ENCODE peak calls at places on chromosome 13, in six cellular contexts. One of them, this sample, is unnamed. For H3K4me1, the result is how much of the 10 kb centered on the place peaks cover.

GRCh38 chr13:33229446-33230177 is 55.9 kb downstream of the STARD13 start:
- DNase-seq in HepG2: peak
- DNase-seq in tibial nerve: peak
- DNase-seq in stomach: no peak
- DNase-seq in sigmoid colon: no peak
- DNase-seq in suprapubic skin: no peak
- DNase-seq in this sample: no peak

GRCh38 chr13:105232403-105232802 is 1303.1 kb downstream of the EFNB2 start:
- DNase-seq in stomach: no peak
- DNase-seq in sigmoid colon: no peak
- DNase-seq in suprapubic skin: no peak
- DNase-seq in HepG2: no peak
- DNase-seq in tibial nerve: no peak
- DNase-seq in this sample: no peak

GRCh38 chr13:112368883-112369282 is 7.3 kb upstream of the SPACA7 start:
- DNase-seq in stomach: no peak
- DNase-seq in tibial nerve: no peak
- DNase-seq in suprapubic skin: no peak
- DNase-seq in sigmoid colon: no peak
- DNase-seq in HepG2: no peak
- DNase-seq in this sample: no peak

GRCh38 chr13:97004096-97004876 is 10.0 kb upstream of the OXGR1 start:
- DNase-seq in tibial nerve: no peak
- DNase-seq in stomach: no peak
- DNase-seq in HepG2: peak
- DNase-seq in sigmoid colon: no peak
- DNase-seq in suprapubic skin: no peak
- DNase-seq in this sample: no peak

GRCh38 chr13:26342898-26343297 is 89.0 kb downstream of the CDK8 start:
- DNase-seq in HepG2: no peak
- DNase-seq in stomach: no peak
- DNase-seq in tibial nerve: no peak
- DNase-seq in suprapubic skin: no peak
- DNase-seq in sigmoid colon: no peak
- DNase-seq in this sample: no peak

GRCh38 chr13:24141333-24141910 is 19.1 kb upstream of the SPATA13 start:
- DNase-seq in tibial nerve: no peak
- DNase-seq in suprapubic skin: no peak
- DNase-seq in HepG2: no peak
- DNase-seq in stomach: no peak
- DNase-seq in sigmoid colon: no peak
- DNase-seq in this sample: no peak

GRCh38 chr13:26602783-26603182 is 45.3 kb downstream of the WASF3 start:
- DNase-seq in stomach: no peak
- DNase-seq in sigmoid colon: no peak
- DNase-seq in HepG2: no peak
- DNase-seq in tibial nerve: no peak
- DNase-seq in suprapubic skin: no peak
- DNase-seq in this sample: no peak

GRCh38 chr13:56015919-56016318 is 1124.8 kb upstream of the PRR20A start:
- DNase-seq in HepG2: no peak
- DNase-seq in stomach: no peak
- DNase-seq in tibial nerve: no peak
- DNase-seq in suprapubic skin: no peak
- DNase-seq in sigmoid colon: no peak
- DNase-seq in this sample: no peak

GRCh38 chr13:33204130-33204927 is 81.2 kb downstream of the STARD13 start:
- DNase-seq in sigmoid colon: peak
- DNase-seq in HepG2: no peak
- DNase-seq in suprapubic skin: peak
- DNase-seq in tibial nerve: peak
- DNase-seq in stomach: peak
- DNase-seq in this sample: peak

GRCh38 chr13:62643007-62643483 is 1227.4 kb upstream of the PCDH20 start:
- DNase-seq in sigmoid colon: no peak
- DNase-seq in suprapubic skin: no peak
- DNase-seq in tibial nerve: no peak
- DNase-seq in stomach: no peak
- DNase-seq in HepG2: peak
- DNase-seq in this sample: no peak

GRCh38 chr13:49220856-49221614 is 897 bp downstream of the MLNR start:
- DNase-seq in suprapubic skin: no peak
- DNase-seq in sigmoid colon: no peak
- DNase-seq in HepG2: no peak
- DNase-seq in tibial nerve: no peak
- DNase-seq in stomach: no peak
- DNase-seq in this sample: no peak

GRCh38 chr13:38866649-38867048 is 124.0 kb downstream of the STOML3 start:
- DNase-seq in HepG2: peak
- DNase-seq in stomach: no peak
- DNase-seq in sigmoid colon: no peak
- DNase-seq in suprapubic skin: no peak
- DNase-seq in tibial nerve: no peak
- DNase-seq in this sample: no peak

GRCh38 chr13:26985285-26985878 is 186.2 kb downstream of the USP12 start:
- DNase-seq in sigmoid colon: peak
- DNase-seq in tibial nerve: peak
- DNase-seq in HepG2: peak
- DNase-seq in stomach: peak
- DNase-seq in suprapubic skin: no peak
- DNase-seq in this sample: peak

GRCh38 chr13:28530729-28531194 is 35.8 kb upstream of the FLT1 start:
- DNase-seq in HepG2: no peak
- DNase-seq in tibial nerve: no peak
- DNase-seq in stomach: no peak
- DNase-seq in suprapubic skin: no peak
- DNase-seq in sigmoid colon: no peak
- DNase-seq in this sample: no peak

GRCh38 chr13:23433171-23434153 is at the start of gene SACS:
- DNase-seq in suprapubic skin: no peak
- DNase-seq in sigmoid colon: peak
- DNase-seq in HepG2: no peak
- DNase-seq in tibial nerve: no peak
- DNase-seq in stomach: no peak
- DNase-seq in this sample: no peak

GRCh38 chr13:93226065-93226622 is 463 bp upstream of the GPC6 start:
- DNase-seq in tibial nerve: no peak
- DNase-seq in stomach: no peak
- DNase-seq in HepG2: peak
- DNase-seq in suprapubic skin: no peak
- DNase-seq in sigmoid colon: no peak
- DNase-seq in this sample: no peak

GRCh38 chr13:76783798-76784197 is 102.4 kb downstream of the KCTD12 start:
- DNase-seq in stomach: no peak
- DNase-seq in HepG2: no peak
- DNase-seq in sigmoid colon: no peak
- DNase-seq in suprapubic skin: no peak
- DNase-seq in tibial nerve: no peak
- DNase-seq in this sample: no peak

GRCh38 chr13:39847336-39847735 is 191.9 kb downstream of the COG6 start:
- DNase-seq in HepG2: no peak
- DNase-seq in suprapubic skin: no peak
- DNase-seq in tibial nerve: no peak
- DNase-seq in stomach: no peak
- DNase-seq in sigmoid colon: no peak
- DNase-seq in this sample: no peak

GRCh38 chr13:21872795-21873194 is 201.9 kb downstream of the FGF9 start:
- DNase-seq in suprapubic skin: no peak
- DNase-seq in HepG2: no peak
- DNase-seq in tibial nerve: no peak
- DNase-seq in sigmoid colon: no peak
- DNase-seq in stomach: no peak
- DNase-seq in this sample: no peak

GRCh38 chr13:20362642-20363041 is 130.5 kb upstream of the GJB6 start:
- DNase-seq in suprapubic skin: no peak
- DNase-seq in stomach: no peak
- DNase-seq in sigmoid colon: no peak
- DNase-seq in tibial nerve: no peak
- DNase-seq in HepG2: no peak
- DNase-seq in this sample: no peak

GRCh38 chr13:95385808-95386207 is 84.6 kb upstream of the ABCC4 start:
- DNase-seq in HepG2: no peak
- DNase-seq in suprapubic skin: no peak
- DNase-seq in stomach: no peak
- DNase-seq in tibial nerve: no peak
- DNase-seq in sigmoid colon: peak
- DNase-seq in this sample: no peak

GRCh38 chr13:99086149-99086868 is 108.4 kb upstream of the DOCK9 start:
- DNase-seq in stomach: peak
- DNase-seq in suprapubic skin: no peak
- DNase-seq in sigmoid colon: peak
- DNase-seq in tibial nerve: peak
- DNase-seq in HepG2: no peak
- DNase-seq in this sample: peak

GRCh38 chr13:21735621-21736401 is 64.9 kb downstream of the FGF9 start:
- DNase-seq in stomach: no peak
- DNase-seq in HepG2: no peak
- DNase-seq in suprapubic skin: no peak
- DNase-seq in tibial nerve: no peak
- DNase-seq in sigmoid colon: no peak
- DNase-seq in this sample: peak

GRCh38 chr13:28402057-28402381 is 92.9 kb downstream of the FLT1 start:
- DNase-seq in HepG2: no peak
- DNase-seq in sigmoid colon: no peak
- DNase-seq in stomach: no peak
- DNase-seq in suprapubic skin: no peak
- DNase-seq in tibial nerve: no peak
- DNase-seq in this sample: no peak

GRCh38 chr13:37868691-37869505 is 674 bp downstream of the TRPC4 start:
- DNase-seq in stomach: no peak
- DNase-seq in HepG2: no peak
- DNase-seq in sigmoid colon: no peak
- DNase-seq in tibial nerve: no peak
- DNase-seq in suprapubic skin: no peak
- DNase-seq in this sample: no peak

GRCh38 chr13:32031815-32032345 is 306 bp downstream of the FRY start:
- DNase-seq in sigmoid colon: no peak
- DNase-seq in HepG2: no peak
- DNase-seq in suprapubic skin: no peak
- DNase-seq in stomach: no peak
- DNase-seq in tibial nerve: no peak
- DNase-seq in this sample: no peak

DNA sequence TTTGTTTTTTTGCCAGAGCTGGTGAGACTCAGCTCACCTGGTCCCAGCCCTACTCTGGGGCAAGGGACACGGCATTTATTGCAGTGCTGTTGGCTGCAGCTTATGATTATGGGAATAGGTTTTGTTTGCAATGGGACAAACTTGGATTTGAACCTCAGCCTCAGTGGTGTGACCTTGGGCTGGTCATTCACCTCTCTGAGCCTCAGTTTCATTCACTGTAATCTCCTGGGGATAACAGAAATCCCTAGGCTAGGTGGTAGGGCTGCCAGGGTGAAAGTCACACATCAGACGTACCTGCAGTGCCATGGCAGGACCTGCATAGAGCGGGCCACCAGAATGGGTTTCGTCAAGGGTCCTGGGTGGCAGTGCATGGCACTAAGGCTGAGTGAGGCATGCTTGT is 73.7 kb upstream of the MEDAG start:
- DNase-seq in tibial nerve: no peak
- DNase-seq in suprapubic skin: no peak
- DNase-seq in HepG2: no peak
- DNase-seq in stomach: no peak
- DNase-seq in sigmoid colon: no peak
- DNase-seq in this sample: no peak
- H3K27ac ChIP-seq in tibial nerve: no peak
- H3K27ac ChIP-seq in suprapubic skin: no peak
- H3K27ac ChIP-seq in HepG2: peak
- H3K27ac ChIP-seq in stomach: no peak
- H3K27ac ChIP-seq in sigmoid colon: no peak
- H3K27ac ChIP-seq in this sample: no peak

DNA sequence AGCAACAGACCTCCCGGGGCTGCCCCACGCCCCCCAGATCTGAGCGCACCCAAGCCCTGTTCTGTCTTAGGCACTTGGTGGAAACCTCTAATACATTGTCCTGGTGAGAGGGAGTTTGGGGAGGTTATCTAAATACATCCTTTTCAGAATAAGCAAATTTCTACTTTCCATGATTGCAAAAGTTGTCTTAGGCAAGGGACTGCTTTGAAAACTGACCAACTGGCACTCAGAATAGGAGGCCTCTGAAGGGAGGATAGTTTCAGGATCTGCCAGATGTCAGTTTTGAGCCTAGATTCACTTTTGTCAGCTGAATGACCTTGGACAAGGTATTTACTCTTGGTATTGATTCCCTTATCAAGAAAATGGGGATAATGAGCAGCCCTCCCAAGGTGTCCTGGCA is 11.8 kb downstream of the SERP2 start:
- DNase-seq in suprapubic skin: no peak
- DNase-seq in tibial nerve: no peak
- DNase-seq in sigmoid colon: no peak
- DNase-seq in HepG2: no peak
- DNase-seq in stomach: no peak
- DNase-seq in this sample: no peak
- H3K4me1 ChIP-seq in suprapubic skin: under half
- H3K4me1 ChIP-seq in tibial nerve: under half
- H3K4me1 ChIP-seq in sigmoid colon: under half
- H3K4me1 ChIP-seq in HepG2: under half
- H3K4me1 ChIP-seq in stomach: under half
- H3K4me1 ChIP-seq in this sample: under half

DNA sequence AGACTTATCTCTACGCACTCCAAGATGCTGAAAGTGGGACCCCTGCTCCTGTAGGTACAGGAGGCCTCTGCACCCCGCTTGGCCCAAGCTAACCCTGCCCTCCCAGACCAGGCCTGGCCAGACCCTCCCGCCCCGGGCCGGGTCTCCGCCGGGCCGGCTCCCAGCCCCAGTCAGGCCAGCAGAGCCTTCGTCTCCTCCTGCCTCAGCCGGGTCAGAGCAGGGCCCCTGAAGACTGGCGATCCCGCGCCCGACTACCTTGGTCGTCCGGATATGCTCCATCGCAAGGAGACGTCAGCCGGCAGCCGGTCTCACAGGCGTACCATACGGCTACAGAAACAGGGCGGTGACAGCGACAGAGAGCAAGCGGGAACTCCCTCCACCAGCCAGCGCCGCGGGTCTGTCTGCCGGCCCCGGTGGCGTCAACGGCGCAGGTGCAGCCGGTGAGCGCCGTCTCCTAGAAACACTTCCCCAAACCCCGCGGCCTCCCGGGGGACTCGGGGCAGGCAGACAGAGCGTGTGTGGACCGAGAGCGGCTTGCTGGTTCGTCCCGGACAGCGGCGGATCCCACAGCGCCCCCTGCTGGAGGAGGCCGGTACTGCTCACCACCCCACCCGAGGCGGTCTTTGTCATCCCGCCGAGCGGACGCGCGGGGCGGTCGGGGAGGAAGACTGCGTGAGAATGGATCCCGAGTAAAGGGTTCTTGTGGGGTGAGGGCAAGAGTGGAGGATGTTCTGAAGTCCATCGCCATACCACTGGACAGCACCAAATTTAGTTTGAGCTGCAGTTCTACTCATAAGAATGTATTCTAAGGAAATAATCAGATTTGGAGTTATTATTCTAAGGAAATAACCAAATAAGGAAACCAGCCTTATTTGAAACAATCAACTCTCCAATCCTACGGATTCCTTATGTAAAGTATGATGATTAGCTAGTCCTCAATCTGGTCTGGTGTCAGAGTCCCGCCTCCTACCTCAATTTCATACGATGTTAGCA is at the start of gene MTMR6:
- DNase-seq in HepG2: peak
- DNase-seq in tibial nerve: peak
- DNase-seq in sigmoid colon: peak
- DNase-seq in stomach: peak
- DNase-seq in suprapubic skin: peak
- DNase-seq in this sample: peak
- TF ChIP-seq EP300 in HepG2: no peak
- TF ChIP-seq EP300 in tibial nerve: peak
- TF ChIP-seq EP300 in sigmoid colon: no peak
- TF ChIP-seq EP300 in stomach: no peak
- TF ChIP-seq EP300 in suprapubic skin: no peak
- TF ChIP-seq EP300 in this sample: no peak

GRCh38 chr13:34869737-34870136 is 72.3 kb upstream of the NBEA start:
- DNase-seq in sigmoid colon: no peak
- DNase-seq in stomach: no peak
- DNase-seq in HepG2: no peak
- DNase-seq in tibial nerve: no peak
- DNase-seq in suprapubic skin: no peak
- DNase-seq in this sample: no peak
- H3K27ac ChIP-seq in sigmoid colon: no peak
- H3K27ac ChIP-seq in stomach: no peak
- H3K27ac ChIP-seq in HepG2: no peak
- H3K27ac ChIP-seq in tibial nerve: no peak
- H3K27ac ChIP-seq in suprapubic skin: no peak
- H3K27ac ChIP-seq in this sample: no peak

This sample was measured in ovary.